ENCODE peak calls at places on chromosomes 4 and X, in nine cellular contexts. C is SK-N-SH, J is PC-3, O is hepatocyte, H is GM23338, E is HCT116, U is neural progenitor cell, V is OCI-LY7, Q is MM.1S. R is an unnamed sample.

GRCh38 chr4:16627999-16628398 is 270.4 kb downstream of the LDB2 start:
- DNase-seq in C (no peak), J (peak; percentile 90), O (peak; percentile 9), H (no peak), E (no peak), U (no peak), V (no peak), Q (no peak), R (peak; percentile 90)

GRCh38 chrX:116490091-116490490 is 27.3 kb upstream of the CT83 start:
- DNase-seq in C (peak; percentile 1), J (peak; percentile 32), O (no peak), H (no peak), E (no peak), U (no peak), V (peak; percentile 0), Q (no peak), R (peak; percentile 19)

GRCh38 chr4:124854968-124855367 is 142.4 kb upstream of the ANKRD50 start:
- DNase-seq in C (no peak), J (no peak), O (no peak), H (no peak), E (no peak), U (no peak), V (no peak), Q (peak; percentile 27), R (peak; percentile 42)

GRCh38 chr4:55117511-55117910 is 7.9 kb downstream of the KDR start:
- DNase-seq in C (no peak), J (no peak), O (no peak), H (no peak), E (no peak), U (no peak), V (no peak), Q (no peak), R (no peak)

GRCh38 chr4:100306018-100306417 is 115.8 kb upstream of the DDIT4L start:
- DNase-seq in C (no peak), J (peak; percentile 2), O (no peak), H (no peak), E (no peak), U (no peak), V (no peak), Q (no peak), R (peak; percentile 57)

GRCh38 chrX:22698151-22698550 is 301.6 kb upstream of the DDX53 start:
- DNase-seq in C (no peak), J (no peak), O (no peak), H (no peak), E (no peak), U (no peak), V (no peak), Q (no peak), R (no peak)

GRCh38 chr4:187172340-187172761 is 448.7 kb upstream of the FAT1 start:
- DNase-seq in C (peak; percentile 30), J (peak; percentile 71), O (no peak), H (no peak), E (no peak), U (no peak), V (no peak), Q (no peak), R (peak; percentile 92)

GRCh38 chr4:186844059-186844681 is 120.5 kb upstream of the FAT1 start:
- DNase-seq in C (no peak), J (no peak), O (peak; percentile 25), H (no peak), E (no peak), U (peak; percentile 86), V (no peak), Q (peak; percentile 18), R (peak; percentile 71)

GRCh38 chr4:683982-684571 is 4.9 kb downstream of the SLC49A3 start:
- DNase-seq in C (peak; percentile 90), J (peak; percentile 49), O (peak; percentile 85), H (peak; percentile 92), E (peak; percentile 51), U (peak; percentile 90), V (peak; percentile 61), Q (no peak), R (peak; percentile 89)

GRCh38 chr4:8353912-8354453 is 84.4 kb downstream of the HTRA3 start:
- DNase-seq in C (no peak), J (no peak), O (no peak), H (no peak), E (no peak), U (no peak), V (no peak), Q (no peak), R (peak; percentile 68)

GRCh38 chrX:102746134-102746584 is 25.6 kb downstream of the GPRASP3 start:
- DNase-seq in C (peak; percentile 62), J (no peak), O (peak; percentile 50), H (peak; percentile 49), E (no peak), U (peak; percentile 57), V (no peak), Q (no peak), R (peak; percentile 67)

GRCh38 chr4:176635372-176636261 is 157.1 kb downstream of the VEGFC start:
- DNase-seq in C (no peak), J (peak; percentile 90), O (peak; percentile 18), H (no peak), E (no peak), U (no peak), V (no peak), Q (no peak), R (peak; percentile 96)

GRCh38 chrX:72169008-72169728 is 12.4 kb upstream of the PIN4 start:
- DNase-seq in C (no peak), J (no peak), O (no peak), H (no peak), E (no peak), U (no peak), V (no peak), Q (peak; percentile 88), R (peak; percentile 8)

GRCh38 chrX:39809326-39809725 is 288.4 kb downstream of the BCOR start:
- DNase-seq in C (no peak), J (peak; percentile 84), O (no peak), H (no peak), E (no peak), U (no peak), V (no peak), Q (no peak), R (peak; percentile 85)

GRCh38 chr4:53150631-53151488 is 215.0 kb downstream of the SCFD2 start:
- DNase-seq in C (no peak), J (no peak), O (no peak), H (no peak), E (no peak), U (no peak), V (no peak), Q (no peak), R (no peak)

DNA sequence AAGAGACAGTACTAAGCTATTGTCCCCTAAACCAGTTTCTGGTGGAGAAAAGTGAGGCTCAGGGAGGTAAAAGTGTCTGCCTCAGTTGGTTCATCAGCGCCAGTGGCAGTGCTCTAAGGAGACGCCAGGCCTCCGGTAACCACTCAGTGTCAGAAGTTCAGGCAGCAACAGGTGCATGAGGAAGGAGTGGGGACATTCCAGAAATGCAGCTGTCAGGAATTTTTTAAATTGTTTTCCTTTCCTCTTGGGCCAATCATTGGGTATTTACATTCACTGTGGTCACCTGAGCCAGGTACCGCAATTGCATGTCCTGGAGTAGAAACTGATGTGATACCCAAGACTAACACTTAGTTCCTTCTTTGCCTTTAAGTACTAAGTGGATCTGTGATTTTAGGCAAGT is 40.2 kb upstream of the HS3ST1 start:
- DNase-seq in C (no peak), J (no peak), O (peak; percentile 28), H (peak; percentile 81), E (no peak), U (no peak), V (no peak), Q (peak; percentile 47), R (no peak)
- TF ChIP-seq EZH2phosphoT487 in C (no peak), J (no peak), O (no peak), H (no peak), E (no peak), U (no peak), V (no peak), Q (no peak), R (no peak)

GRCh38 chrX:70444326-70445196 is at the start of gene DLG3:
- DNase-seq in C (peak; percentile 84), J (peak; percentile 30), O (peak; percentile 37), H (peak; percentile 84), E (no peak), U (peak; percentile 81), V (no peak), Q (no peak), R (peak; percentile 60)
- H3K4me3 ChIP-seq in C (peak within 1 kb of the TSS; percentile 59), J (no peak within 1 kb of the TSS), O (no peak within 1 kb of the TSS), H (peak within 1 kb of the TSS; percentile 55), E (no peak within 1 kb of the TSS), U (peak within 1 kb of the TSS; percentile 44), V (no peak within 1 kb of the TSS), Q (peak within 1 kb of the TSS; percentile 44), R (peak within 1 kb of the TSS; percentile 37)

GRCh38 chr4:3421470-3421869 is 20.3 kb upstream of the HGFAC start:
- DNase-seq in C (no peak), J (no peak), O (no peak), H (no peak), E (no peak), U (peak; percentile 56), V (no peak), Q (no peak), R (no peak)

GRCh38 chr4:3420956-3421355 is 20.8 kb upstream of the HGFAC start:
- DNase-seq in C (no peak), J (no peak), O (no peak), H (no peak), E (no peak), U (no peak), V (no peak), Q (no peak), R (no peak)

GRCh38 chr4:3422241-3422801 is 19.4 kb upstream of the HGFAC start:
- DNase-seq in C (no peak), J (no peak), O (no peak), H (no peak), E (no peak), U (no peak), V (no peak), Q (no peak), R (no peak)

GRCh38 chr4:3419836-3420605 is 21.7 kb upstream of the HGFAC start:
- DNase-seq in C (no peak), J (no peak), O (no peak), H (no peak), E (no peak), U (no peak), V (no peak), Q (no peak), R (no peak)

DNA sequence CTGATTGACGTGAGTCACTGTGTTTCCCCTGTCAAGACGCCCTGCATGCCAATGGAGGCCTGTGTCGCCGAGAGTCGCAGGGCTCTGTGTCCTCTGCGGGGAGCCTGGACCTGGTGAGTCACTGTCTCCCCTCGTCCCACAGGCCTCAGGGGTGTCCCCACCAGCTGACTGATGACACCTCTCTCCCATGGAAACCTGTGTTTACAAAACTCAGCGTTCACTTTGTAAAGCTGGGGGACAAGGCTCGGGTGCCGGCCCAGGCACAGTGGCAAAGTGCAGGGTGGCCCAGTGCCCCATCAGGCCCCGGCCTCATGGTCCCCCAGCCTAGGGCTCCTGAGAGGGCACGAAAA is 21.2 kb upstream of the HGFAC start:
- DNase-seq in C (no peak), J (no peak), O (no peak), H (no peak), E (no peak), U (no peak), V (no peak), Q (no peak), R (no peak)
- H3K36me3 ChIP-seq in C (peaks cover 2% of the 10 kb centered on the region), J (no peaks in the 10 kb centered on the region), O (no peaks in the 10 kb centered on the region), H (no peaks in the 10 kb centered on the region), E (no peaks in the 10 kb centered on the region), U (no peaks in the 10 kb centered on the region), V (no peaks in the 10 kb centered on the region), Q (no peaks in the 10 kb centered on the region), R (no peaks in the 10 kb centered on the region)

GRCh38 chr4:121164291-121164690 is at the start of gene TNIP3:
- DNase-seq in C (no peak), J (peak; percentile 5), O (no peak), H (no peak), E (no peak), U (no peak), V (no peak), Q (no peak), R (peak; percentile 42)
- TF ChIP-seq EZH2phosphoT487 in C (no peak), J (no peak), O (no peak), H (no peak), E (no peak), U (no peak), V (no peak), Q (no peak), R (no peak)